ENCODE peak calls at places on chromosome 2, in eight cellular contexts. C is H1, A is A549, G is HepG2, I is HCT116, O is K562, R is SK-N-SH, M is GM12878. H is an unnamed sample.

GRCh38 chr2:150385211-150385610 is 102.3 kb downstream of the RND3 start:
- DNase-seq in M (no peak), A (no peak), I (no peak), C (no peak), G (no peak), R (no peak), O (no peak), H (no peak)

GRCh38 chr2:196167666-196168065 is 3.7 kb downstream of the STK17B start:
- DNase-seq in I (no peak), C (no peak), A (no peak), M (no peak), O (no peak), R (no peak), G (no peak), H (no peak)

GRCh38 chr2:208984376-208985100 is 439.3 kb upstream of the MAP2 start:
- DNase-seq in O (no peak), I (no peak), R (no peak), C (no peak), A (no peak), G (no peak), M (no peak), H (no peak)

GRCh38 chr2:25324905-25325592 is 16.7 kb downstream of the DNMT3A start:
- DNase-seq in O (no peak), G (no peak), A (no peak), R (peak), I (no peak), M (no peak), C (no peak), H (peak)

GRCh38 chr2:14927021-14927564 is 294.6 kb downstream of the LRATD1 start:
- DNase-seq in A (no peak), M (no peak), O (no peak), G (peak), I (no peak), C (no peak), R (no peak), H (no peak)

GRCh38 chr2:169452080-169452479 is 27.2 kb upstream of the BBS5 start:
- DNase-seq in A (peak), M (no peak), G (peak), C (no peak), R (peak), I (peak), O (peak), H (peak)

GRCh38 chr2:235495373-235496238 is 1.8 kb downstream of the AGAP1 start:
- DNase-seq in M (no peak), G (no peak), O (no peak), I (no peak), A (no peak), C (no peak), R (no peak), H (no peak)

GRCh38 chr2:159712929-159713575 is 746 bp downstream of the MARCHF7 start:
- DNase-seq in R (no peak), A (peak), O (no peak), G (peak), M (no peak), C (no peak), I (no peak), H (no peak)

GRCh38 chr2:224983719-224984388 is 58.4 kb downstream of the DOCK10 start:
- DNase-seq in O (no peak), I (no peak), M (no peak), R (peak), G (no peak), A (no peak), C (no peak), H (peak)

GRCh38 chr2:239012936-239013669 is 165.2 kb downstream of the TWIST2 start:
- DNase-seq in M (no peak), G (no peak), C (no peak), R (no peak), A (no peak), O (no peak), I (no peak), H (no peak)

GRCh38 chr2:212891580-212891979 is 259.8 kb downstream of the IKZF2 start:
- DNase-seq in R (no peak), A (no peak), M (no peak), I (no peak), G (no peak), C (no peak), O (no peak), H (no peak)

GRCh38 chr2:77102927-77103326 is 419.2 kb downstream of the LRRTM4 start:
- DNase-seq in I (no peak), R (no peak), M (no peak), A (no peak), C (no peak), G (no peak), O (no peak), H (no peak)

GRCh38 chr2:187567126-187567525 is 12.9 kb upstream of the TFPI start:
- DNase-seq in M (no peak), G (peak), R (no peak), O (no peak), C (no peak), A (no peak), I (no peak), H (peak)

GRCh38 chr2:99784946-99785345 is 295.1 kb upstream of the REV1 start:
- DNase-seq in M (no peak), R (no peak), G (no peak), O (no peak), I (no peak), C (no peak), A (no peak), H (no peak)

DNA sequence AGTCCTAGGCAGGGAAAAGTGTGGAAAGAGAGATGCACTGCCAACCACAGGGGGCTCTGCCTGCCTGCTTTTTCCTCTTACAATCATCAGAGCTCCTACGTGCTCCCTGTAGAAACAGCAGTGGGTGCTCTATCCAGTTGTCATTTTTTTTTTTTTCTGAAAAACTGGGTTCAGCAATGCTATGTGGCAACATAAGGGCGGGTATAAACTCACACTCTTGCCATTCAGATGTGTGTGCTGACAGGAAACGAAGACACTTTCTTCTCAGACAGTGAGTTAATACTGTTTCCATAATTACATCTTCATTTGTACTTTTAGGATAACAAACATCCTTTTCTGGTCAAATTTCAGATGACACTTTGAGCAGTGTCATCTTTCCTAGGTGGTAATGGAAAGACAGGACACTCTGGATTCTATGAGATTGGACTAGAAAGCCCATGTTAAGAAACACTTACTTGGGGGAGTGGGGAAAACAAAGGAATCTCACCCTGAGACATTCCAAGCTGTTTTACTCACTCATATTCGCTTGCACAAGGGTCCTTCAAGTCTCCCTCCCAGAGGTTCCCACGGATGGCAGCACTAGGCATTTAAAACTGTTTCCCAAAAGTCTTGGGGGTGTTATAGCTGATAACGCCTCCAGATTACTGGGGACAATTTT is 41.3 kb downstream of the CCDC93 start:
- DNase-seq in A (peak), R (no peak), I (no peak), G (no peak), O (no peak), C (no peak), M (no peak), H (peak)
- TF ChIP-seq CTCF in A (no peak), R (peak), I (no peak), G (no peak), O (no peak), C (no peak), M (no peak), H (no peak)

GRCh38 chr2:2547451-2547850 is 216.4 kb upstream of the MYT1L start:
- DNase-seq in R (no peak), A (no peak), M (no peak), I (no peak), C (no peak), G (no peak), O (no peak), H (no peak)
- TF ChIP-seq RAD21 in R (no peak), A (no peak), M (no peak), I (no peak), C (no peak), G (no peak), O (no peak), H (no peak)

GRCh38 chr2:120686511-120687168 is 49.0 kb upstream of the GLI2 start:
- DNase-seq in I (no peak), O (peak), M (no peak), G (no peak), C (no peak), A (no peak), R (no peak), H (no peak)
- TF ChIP-seq CTCF in I (peak), O (peak), M (peak), G (peak), C (peak), A (peak), R (peak), H (peak)

GRCh38 chr2:37837576-37838335 is 87.3 kb upstream of the RMDN2 start:
- DNase-seq in I (no peak), O (no peak), G (no peak), R (no peak), M (no peak), A (no peak), C (no peak), H (peak)
- TF ChIP-seq RAD21 in I (no peak), O (no peak), G (no peak), R (no peak), M (no peak), A (no peak), C (no peak), H (no peak)

DNA sequence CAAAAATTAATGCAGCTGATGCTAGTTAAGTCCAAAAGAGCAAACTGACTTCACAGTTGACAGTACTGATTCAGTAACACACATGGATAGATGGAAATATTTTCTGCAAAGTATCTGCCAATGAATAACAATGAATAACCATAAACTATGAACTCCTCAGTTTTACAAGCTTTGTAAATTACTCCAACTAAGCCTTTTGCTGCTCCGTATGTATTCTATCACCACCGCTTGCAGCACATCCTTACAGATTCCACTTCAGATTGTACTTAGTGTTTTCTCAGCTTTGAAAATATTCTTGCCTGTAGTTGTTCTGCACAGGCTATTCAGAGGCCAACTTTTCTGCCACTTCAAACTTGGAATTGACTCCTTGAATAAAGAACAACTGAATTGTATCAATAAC is 36.2 kb downstream of the TLK1 start:
- DNase-seq in A (no peak), I (no peak), C (no peak), R (no peak), G (no peak), M (no peak), O (no peak), H (no peak)
- TF ChIP-seq CTCF in A (no peak), I (no peak), C (no peak), R (no peak), G (no peak), M (no peak), O (no peak), H (no peak)

GRCh38 chr2:109472331-109473005 is 141.3 kb downstream of the SEPTIN10 start:
- DNase-seq in O (no peak), G (no peak), M (no peak), R (peak), I (no peak), A (no peak), C (no peak), H (no peak)

GRCh38 chr2:109470121-109470921 is 143.4 kb downstream of the SEPTIN10 start:
- DNase-seq in G (no peak), A (peak), C (no peak), R (no peak), I (peak), O (no peak), M (no peak), H (peak)

GRCh38 chr2:109473616-109474318 is 140.0 kb downstream of the SEPTIN10 start:
- DNase-seq in M (no peak), R (no peak), O (no peak), I (no peak), C (no peak), G (no peak), A (no peak), H (no peak)

GRCh38 chr2:109473006-109473380 is 140.8 kb downstream of the SEPTIN10 start:
- DNase-seq in C (no peak), O (no peak), A (no peak), I (no peak), R (peak), G (no peak), M (no peak), H (no peak)

DNA sequence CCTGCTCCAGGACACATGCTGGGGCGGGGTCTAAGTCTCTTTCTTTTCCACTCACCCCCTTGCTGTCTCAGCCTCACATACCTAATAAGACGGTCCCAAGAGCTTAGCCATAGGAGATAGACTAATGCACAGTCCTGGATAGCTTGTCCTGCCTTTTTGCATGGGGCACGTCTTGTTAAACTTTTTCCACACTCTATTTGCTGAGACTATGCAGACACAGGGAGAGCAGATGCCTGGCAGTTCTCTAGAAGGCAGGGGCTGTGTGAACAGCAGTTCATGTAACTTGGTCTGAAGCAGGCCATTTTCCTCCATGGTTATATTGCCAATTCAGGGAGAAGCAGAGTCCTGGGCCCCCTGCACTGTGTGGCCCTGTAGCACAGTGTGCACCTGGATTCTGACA is 142.1 kb downstream of the SEPTIN10 start:
- DNase-seq in M (no peak), I (no peak), O (no peak), A (no peak), G (no peak), R (no peak), C (no peak), H (no peak)
- TF ChIP-seq RAD21 in M (no peak), I (no peak), O (no peak), A (no peak), G (no peak), R (no peak), C (no peak), H (no peak)

GRCh38 chr2:38748391-38748790 is 2.8 kb downstream of the SRSF7 start:
- DNase-seq in M (no peak), A (no peak), C (no peak), R (no peak), G (no peak), O (no peak), I (no peak), H (no peak)
- TF ChIP-seq CTCF in M (no peak), A (no peak), C (no peak), R (no peak), G (no peak), O (no peak), I (no peak), H (no peak)

DNA sequence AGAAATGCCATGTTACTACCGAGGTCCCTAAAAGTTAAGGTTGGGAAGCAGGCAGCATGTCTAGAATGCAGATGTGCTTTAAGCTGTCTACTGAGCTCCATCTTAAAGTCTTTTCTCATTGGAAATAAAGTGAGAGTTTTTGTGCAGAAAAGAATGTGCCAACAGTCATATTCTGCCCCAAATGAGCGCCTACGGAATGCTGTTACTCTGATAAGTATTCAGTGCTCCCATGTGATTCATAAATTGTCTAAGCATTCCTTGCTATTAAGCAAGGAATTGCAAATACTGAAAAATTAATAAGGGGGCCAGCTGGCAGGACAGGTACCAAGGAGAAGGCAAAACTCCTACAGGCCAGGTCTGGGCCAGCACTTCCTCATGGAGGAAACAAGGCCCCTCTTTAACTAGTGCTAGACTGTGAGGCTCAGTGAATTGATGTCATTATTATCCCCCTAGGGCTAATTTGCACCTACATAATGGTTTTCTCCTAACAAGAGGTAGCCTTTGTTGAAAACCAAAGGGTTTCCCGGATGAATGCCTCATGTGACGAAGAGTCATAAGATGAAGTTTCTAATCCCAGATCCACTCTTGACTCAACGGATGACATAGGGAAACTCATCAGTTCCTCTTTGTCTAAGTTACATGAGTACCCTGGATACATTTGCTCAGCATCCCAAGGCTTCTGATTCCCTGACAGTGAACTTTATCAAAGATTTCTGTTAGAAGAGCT is 16.4 kb downstream of the NRP2 start:
- DNase-seq in I (no peak), G (no peak), A (no peak), C (no peak), M (no peak), O (no peak), R (no peak), H (peak)
- TF ChIP-seq RAD21 in I (no peak), G (no peak), A (no peak), C (no peak), M (no peak), O (no peak), R (no peak), H (no peak)

DNA sequence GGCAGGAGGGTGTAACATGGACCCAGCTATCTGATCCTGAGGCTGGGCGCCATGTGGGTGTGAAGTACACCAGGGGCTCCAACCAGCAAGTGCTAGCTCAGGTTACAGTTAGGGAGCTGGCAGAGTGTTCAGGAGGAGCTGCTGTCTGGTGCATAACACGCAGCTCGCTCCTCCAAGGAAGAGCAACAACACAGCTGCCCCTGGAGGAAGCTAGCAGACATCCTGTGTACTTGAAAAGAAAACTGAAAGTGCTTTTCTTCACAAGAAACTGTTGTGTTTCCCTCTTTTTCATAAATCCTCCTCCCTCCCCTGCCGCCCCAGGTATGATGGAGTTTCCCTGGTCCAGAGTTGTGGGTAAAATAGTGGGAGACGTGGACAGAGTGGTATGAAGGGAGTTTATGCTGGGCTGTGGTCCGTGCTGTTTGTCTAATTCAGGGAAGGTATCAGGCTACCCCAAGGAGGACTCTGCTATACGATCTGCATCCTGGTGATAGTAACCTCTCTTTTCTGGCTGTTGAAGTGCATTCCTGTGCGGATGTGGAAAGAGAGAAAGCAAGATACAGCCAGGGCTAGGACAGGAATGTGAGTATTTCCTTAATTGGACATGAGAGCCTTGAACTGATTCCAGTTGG is 6.1 kb upstream of the LBH start:
- DNase-seq in O (no peak), G (no peak), R (no peak), A (no peak), M (no peak), I (no peak), C (no peak), H (peak)
- TF ChIP-seq CTCF in O (no peak), G (no peak), R (no peak), A (no peak), M (no peak), I (no peak), C (no peak), H (no peak)

H was measured in IMR-90.